ENCODE peak calls at places on chromosomes 1 and 21, in nine cellular contexts. One of them, this sample, is unnamed.

GRCh38 chr1:41619511-41620364 is 135.3 kb upstream of the EDN2 start:
- DNase-seq in K562: no peak
- DNase-seq in endothelial cell of umbilical vein: no peak
- DNase-seq in HepG2: no peak
- DNase-seq in Panc1: no peak
- DNase-seq in breast epithelium: peak
- DNase-seq in sigmoid colon: no peak
- DNase-seq in stomach: no peak
- DNase-seq in GM23338: no peak
- DNase-seq in this sample: peak

GRCh38 chr1:95309031-95309459 is 75.0 kb downstream of the RWDD3 start:
- DNase-seq in K562: peak
- DNase-seq in Panc1: no peak
- DNase-seq in GM23338: peak
- DNase-seq in sigmoid colon: no peak
- DNase-seq in HepG2: peak
- DNase-seq in breast epithelium: no peak
- DNase-seq in stomach: no peak
- DNase-seq in endothelial cell of umbilical vein: no peak
- DNase-seq in this sample: no peak

GRCh38 chr1:218669431-218669830 is 324.3 kb downstream of the TGFB2 start:
- DNase-seq in GM23338: no peak
- DNase-seq in HepG2: no peak
- DNase-seq in K562: no peak
- DNase-seq in Panc1: no peak
- DNase-seq in stomach: no peak
- DNase-seq in sigmoid colon: no peak
- DNase-seq in endothelial cell of umbilical vein: no peak
- DNase-seq in breast epithelium: no peak
- DNase-seq in this sample: no peak

GRCh38 chr1:9374748-9375345 is 82.2 kb downstream of the SPSB1 start:
- DNase-seq in HepG2: no peak
- DNase-seq in sigmoid colon: no peak
- DNase-seq in breast epithelium: no peak
- DNase-seq in GM23338: no peak
- DNase-seq in K562: no peak
- DNase-seq in Panc1: no peak
- DNase-seq in stomach: no peak
- DNase-seq in endothelial cell of umbilical vein: no peak
- DNase-seq in this sample: no peak

GRCh38 chr1:174883361-174883760 is 116.4 kb upstream of the CACYBP start:
- DNase-seq in HepG2: peak
- DNase-seq in stomach: no peak
- DNase-seq in breast epithelium: no peak
- DNase-seq in endothelial cell of umbilical vein: peak
- DNase-seq in GM23338: peak
- DNase-seq in sigmoid colon: no peak
- DNase-seq in K562: no peak
- DNase-seq in Panc1: no peak
- DNase-seq in this sample: no peak

GRCh38 chr21:40990366-40990765 is 143.4 kb upstream of the DSCAM start:
- DNase-seq in Panc1: no peak
- DNase-seq in GM23338: no peak
- DNase-seq in stomach: no peak
- DNase-seq in breast epithelium: no peak
- DNase-seq in endothelial cell of umbilical vein: no peak
- DNase-seq in K562: no peak
- DNase-seq in sigmoid colon: peak
- DNase-seq in HepG2: no peak
- DNase-seq in this sample: no peak

GRCh38 chr1:229253170-229253974 is 17.5 kb upstream of the RAB4A start:
- DNase-seq in HepG2: peak
- DNase-seq in endothelial cell of umbilical vein: no peak
- DNase-seq in K562: no peak
- DNase-seq in sigmoid colon: no peak
- DNase-seq in Panc1: no peak
- DNase-seq in breast epithelium: peak
- DNase-seq in GM23338: peak
- DNase-seq in stomach: no peak
- DNase-seq in this sample: no peak

GRCh38 chr1:41705798-41706197 is 212.9 kb downstream of the HIVEP3 start:
- DNase-seq in sigmoid colon: no peak
- DNase-seq in K562: no peak
- DNase-seq in GM23338: no peak
- DNase-seq in Panc1: no peak
- DNase-seq in stomach: no peak
- DNase-seq in endothelial cell of umbilical vein: no peak
- DNase-seq in breast epithelium: no peak
- DNase-seq in HepG2: no peak
- DNase-seq in this sample: no peak

GRCh38 chr21:42261832-42262200 is 42.9 kb downstream of the ABCG1 start:
- DNase-seq in Panc1: no peak
- DNase-seq in GM23338: no peak
- DNase-seq in HepG2: no peak
- DNase-seq in endothelial cell of umbilical vein: no peak
- DNase-seq in sigmoid colon: no peak
- DNase-seq in breast epithelium: no peak
- DNase-seq in K562: no peak
- DNase-seq in stomach: no peak
- DNase-seq in this sample: no peak

GRCh38 chr21:38351961-38352521 is 95.2 kb downstream of the KCNJ15 start:
- DNase-seq in K562: no peak
- DNase-seq in sigmoid colon: no peak
- DNase-seq in endothelial cell of umbilical vein: peak
- DNase-seq in breast epithelium: no peak
- DNase-seq in stomach: no peak
- DNase-seq in HepG2: no peak
- DNase-seq in GM23338: peak
- DNase-seq in Panc1: no peak
- DNase-seq in this sample: peak

GRCh38 chr1:113760102-113760804 is 967 bp upstream of the PHTF1 start:
- DNase-seq in GM23338: no peak
- DNase-seq in sigmoid colon: no peak
- DNase-seq in stomach: no peak
- DNase-seq in breast epithelium: no peak
- DNase-seq in K562: no peak
- DNase-seq in Panc1: no peak
- DNase-seq in HepG2: no peak
- DNase-seq in endothelial cell of umbilical vein: no peak
- DNase-seq in this sample: no peak

GRCh38 chr1:78440381-78440793 is 50.4 kb upstream of the PTGFR start:
- DNase-seq in sigmoid colon: no peak
- DNase-seq in breast epithelium: no peak
- DNase-seq in HepG2: no peak
- DNase-seq in stomach: no peak
- DNase-seq in endothelial cell of umbilical vein: no peak
- DNase-seq in K562: no peak
- DNase-seq in Panc1: no peak
- DNase-seq in GM23338: no peak
- DNase-seq in this sample: no peak

GRCh38 chr1:167359295-167359694 is 138.6 kb downstream of the POU2F1 start:
- DNase-seq in GM23338: no peak
- DNase-seq in HepG2: no peak
- DNase-seq in Panc1: no peak
- DNase-seq in stomach: no peak
- DNase-seq in endothelial cell of umbilical vein: no peak
- DNase-seq in breast epithelium: no peak
- DNase-seq in K562: no peak
- DNase-seq in sigmoid colon: no peak
- DNase-seq in this sample: no peak

GRCh38 chr1:42973304-42973703 is 14.6 kb upstream of the SLC2A1 start:
- DNase-seq in HepG2: no peak
- DNase-seq in sigmoid colon: no peak
- DNase-seq in K562: no peak
- DNase-seq in Panc1: no peak
- DNase-seq in stomach: no peak
- DNase-seq in GM23338: no peak
- DNase-seq in breast epithelium: no peak
- DNase-seq in endothelial cell of umbilical vein: no peak
- DNase-seq in this sample: no peak

GRCh38 chr1:237237721-237238120 is 195.7 kb downstream of the RYR2 start:
- DNase-seq in sigmoid colon: no peak
- DNase-seq in endothelial cell of umbilical vein: no peak
- DNase-seq in Panc1: no peak
- DNase-seq in HepG2: no peak
- DNase-seq in stomach: no peak
- DNase-seq in GM23338: no peak
- DNase-seq in K562: no peak
- DNase-seq in breast epithelium: no peak
- DNase-seq in this sample: no peak

GRCh38 chr1:12542596-12543592 is 75.1 kb downstream of the DHRS3 start:
- DNase-seq in endothelial cell of umbilical vein: no peak
- DNase-seq in Panc1: no peak
- DNase-seq in stomach: no peak
- DNase-seq in sigmoid colon: peak
- DNase-seq in K562: no peak
- DNase-seq in GM23338: no peak
- DNase-seq in breast epithelium: no peak
- DNase-seq in HepG2: no peak
- DNase-seq in this sample: no peak

DNA sequence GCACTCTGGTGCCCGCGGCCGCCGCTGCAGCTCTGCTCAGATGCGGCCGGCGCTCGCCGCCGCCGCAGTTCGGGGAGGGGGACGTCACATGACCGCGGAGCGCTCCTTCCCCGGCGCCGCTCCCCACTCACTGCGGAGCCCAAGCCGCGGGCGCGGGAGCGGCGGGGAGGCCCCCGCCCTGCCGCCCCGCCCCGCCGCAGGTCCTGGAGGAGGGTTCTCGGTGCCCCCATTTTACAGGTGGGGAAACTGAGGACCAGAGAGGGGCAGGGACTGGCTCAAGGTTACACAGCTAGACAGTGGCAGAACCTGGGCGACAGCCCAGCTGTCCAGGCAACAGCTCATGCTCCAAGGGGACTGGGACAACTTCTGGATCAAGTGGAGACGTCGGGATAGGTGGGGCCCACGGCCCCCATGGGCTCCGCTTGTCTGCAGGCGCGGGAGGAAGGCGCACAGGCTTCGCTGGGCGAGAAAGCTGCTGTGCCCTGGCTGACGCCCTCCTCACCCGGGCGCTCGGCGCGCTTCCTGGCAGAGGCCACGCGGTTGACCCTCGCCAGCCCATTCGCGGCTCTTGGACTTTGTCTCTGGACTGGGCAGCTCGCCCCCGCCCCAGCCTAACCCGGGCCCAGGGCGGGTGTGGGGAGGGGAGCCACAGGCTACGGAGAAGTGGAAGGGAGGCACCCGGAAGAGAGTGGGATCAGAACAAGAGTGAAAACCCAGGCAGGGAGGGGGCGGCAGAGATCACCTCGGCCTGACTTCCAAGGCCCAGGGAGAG is at the start of gene RAP1GAP:
- DNase-seq in Panc1: no peak
- DNase-seq in HepG2: peak
- DNase-seq in K562: peak
- DNase-seq in breast epithelium: no peak
- DNase-seq in GM23338: peak
- DNase-seq in stomach: peak
- DNase-seq in sigmoid colon: peak
- DNase-seq in endothelial cell of umbilical vein: peak
- DNase-seq in this sample: no peak
- TF ChIP-seq POLR2AphosphoS5 in Panc1: no peak
- TF ChIP-seq POLR2AphosphoS5 in HepG2: peak
- TF ChIP-seq POLR2AphosphoS5 in K562: no peak
- TF ChIP-seq POLR2AphosphoS5 in breast epithelium: no peak
- TF ChIP-seq POLR2AphosphoS5 in GM23338: no peak
- TF ChIP-seq POLR2AphosphoS5 in stomach: no peak
- TF ChIP-seq POLR2AphosphoS5 in sigmoid colon: no peak
- TF ChIP-seq POLR2AphosphoS5 in endothelial cell of umbilical vein: no peak
- TF ChIP-seq POLR2AphosphoS5 in this sample: no peak

GRCh38 chr21:16587141-16587570 is 857.4 kb downstream of the USP25 start:
- DNase-seq in GM23338: peak
- DNase-seq in HepG2: peak
- DNase-seq in endothelial cell of umbilical vein: peak
- DNase-seq in K562: no peak
- DNase-seq in Panc1: peak
- DNase-seq in breast epithelium: peak
- DNase-seq in stomach: peak
- DNase-seq in sigmoid colon: peak
- DNase-seq in this sample: no peak
- H3K4me3 ChIP-seq in GM23338: no peak
- H3K4me3 ChIP-seq in HepG2: no peak
- H3K4me3 ChIP-seq in endothelial cell of umbilical vein: no peak
- H3K4me3 ChIP-seq in K562: no peak
- H3K4me3 ChIP-seq in Panc1: peak
- H3K4me3 ChIP-seq in breast epithelium: peak
- H3K4me3 ChIP-seq in stomach: peak
- H3K4me3 ChIP-seq in sigmoid colon: peak
- H3K4me3 ChIP-seq in this sample: peak

DNA sequence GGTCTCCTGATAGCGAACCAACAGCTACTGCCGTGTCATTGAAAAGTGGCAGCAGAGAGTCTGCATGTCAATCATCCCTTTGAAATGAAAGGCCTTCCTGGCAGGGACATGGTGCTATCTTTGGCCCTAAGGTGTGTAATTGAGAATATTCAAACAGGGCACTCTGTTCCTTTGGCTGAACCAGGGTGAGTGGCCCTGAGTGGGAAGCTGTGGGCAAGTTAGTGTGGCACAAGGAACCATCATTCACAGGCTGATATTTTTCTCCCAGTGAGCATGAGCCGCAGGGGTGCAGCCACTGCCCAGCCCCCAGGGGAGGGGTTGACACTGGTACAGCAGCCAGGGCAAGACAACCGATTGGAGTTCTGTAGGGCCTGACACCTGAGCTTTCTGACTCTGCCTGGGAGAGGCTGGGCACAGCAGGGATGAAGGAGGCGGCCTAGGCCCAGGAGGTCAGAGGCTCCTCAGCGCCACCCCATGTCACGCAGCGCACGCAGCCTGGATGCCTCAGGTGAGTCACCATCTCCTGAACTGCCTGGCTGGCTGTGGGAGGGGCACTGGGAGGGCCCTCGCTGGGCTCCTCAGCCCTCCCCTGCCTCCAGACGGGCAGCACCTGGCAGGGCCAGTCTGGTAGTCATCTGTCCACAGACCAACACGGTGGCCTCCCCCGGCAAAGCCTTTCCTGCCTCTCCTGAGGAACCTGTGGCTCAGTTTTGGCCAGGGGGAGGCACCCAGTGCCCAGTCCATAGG is 13.2 kb downstream of the QSOX1 start:
- DNase-seq in sigmoid colon: peak
- DNase-seq in GM23338: peak
- DNase-seq in stomach: peak
- DNase-seq in Panc1: no peak
- DNase-seq in breast epithelium: peak
- DNase-seq in K562: peak
- DNase-seq in HepG2: peak
- DNase-seq in endothelial cell of umbilical vein: no peak
- DNase-seq in this sample: no peak
- TF ChIP-seq POLR2AphosphoS5 in sigmoid colon: no peak
- TF ChIP-seq POLR2AphosphoS5 in GM23338: no peak
- TF ChIP-seq POLR2AphosphoS5 in stomach: peak
- TF ChIP-seq POLR2AphosphoS5 in Panc1: no peak
- TF ChIP-seq POLR2AphosphoS5 in breast epithelium: no peak
- TF ChIP-seq POLR2AphosphoS5 in K562: no peak
- TF ChIP-seq POLR2AphosphoS5 in HepG2: no peak
- TF ChIP-seq POLR2AphosphoS5 in endothelial cell of umbilical vein: no peak
- TF ChIP-seq POLR2AphosphoS5 in this sample: peak

DNA sequence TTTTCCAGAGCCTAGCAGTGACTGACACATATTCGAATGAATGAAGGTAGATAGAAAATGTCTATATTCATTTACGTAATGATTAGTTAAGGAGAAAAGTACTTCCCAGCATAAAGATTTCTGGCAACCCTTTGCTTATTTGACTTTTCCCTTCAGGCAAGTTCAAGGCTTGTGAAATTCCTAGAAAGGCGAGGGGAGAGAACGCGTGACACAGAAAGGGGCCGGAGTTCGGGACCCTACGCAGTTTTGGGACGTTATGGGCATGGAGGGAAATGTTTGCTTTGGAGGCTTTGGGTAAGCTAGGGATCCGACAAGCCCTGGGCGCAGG is 472 bp upstream of the USP25 start:
- DNase-seq in GM23338: no peak
- DNase-seq in endothelial cell of umbilical vein: peak
- DNase-seq in K562: no peak
- DNase-seq in HepG2: no peak
- DNase-seq in sigmoid colon: no peak
- DNase-seq in breast epithelium: no peak
- DNase-seq in stomach: no peak
- DNase-seq in Panc1: no peak
- DNase-seq in this sample: no peak
- H3K4me3 ChIP-seq in GM23338: peak
- H3K4me3 ChIP-seq in endothelial cell of umbilical vein: peak
- H3K4me3 ChIP-seq in K562: peak
- H3K4me3 ChIP-seq in HepG2: peak
- H3K4me3 ChIP-seq in sigmoid colon: peak
- H3K4me3 ChIP-seq in breast epithelium: peak
- H3K4me3 ChIP-seq in stomach: peak
- H3K4me3 ChIP-seq in Panc1: peak
- H3K4me3 ChIP-seq in this sample: peak

This sample was measured in vagina.